ENCODE peak calls at places on chromosomes 16 and 17, in six cellular contexts. One of them, this sample, is unnamed.

GRCh38 chr17:41416478-41416877 is 7.9 kb downstream of the KRT37 start:
- DNase-seq in neural progenitor cell: no peak
- DNase-seq in uterus: no peak
- DNase-seq in body of pancreas: no peak
- DNase-seq in epithelial cell of esophagus: no peak
- DNase-seq in mesenchymal stem cell: peak; percentile 29
- DNase-seq in this sample: no peak

GRCh38 chr16:9372934-9373890 is 281.8 kb downstream of the HAPSTR1 start:
- DNase-seq in neural progenitor cell: peak; percentile 26
- DNase-seq in uterus: no peak
- DNase-seq in body of pancreas: no peak
- DNase-seq in epithelial cell of esophagus: no peak
- DNase-seq in mesenchymal stem cell: no peak
- DNase-seq in this sample: no peak

GRCh38 chr17:35073183-35073790 is 9.8 kb upstream of the RFFL start:
- DNase-seq in neural progenitor cell: no peak
- DNase-seq in uterus: no peak
- DNase-seq in body of pancreas: no peak
- DNase-seq in epithelial cell of esophagus: no peak
- DNase-seq in mesenchymal stem cell: no peak
- DNase-seq in this sample: no peak

GRCh38 chr16:9123871-9124270 is 32.4 kb downstream of the HAPSTR1 start:
- DNase-seq in neural progenitor cell: no peak
- DNase-seq in uterus: no peak
- DNase-seq in body of pancreas: peak; percentile 63
- DNase-seq in epithelial cell of esophagus: peak; percentile 86
- DNase-seq in mesenchymal stem cell: no peak
- DNase-seq in this sample: no peak

GRCh38 chr17:37097162-37097561 is 148.4 kb downstream of the AATF start:
- DNase-seq in neural progenitor cell: no peak
- DNase-seq in uterus: no peak
- DNase-seq in body of pancreas: no peak
- DNase-seq in epithelial cell of esophagus: no peak
- DNase-seq in mesenchymal stem cell: no peak
- DNase-seq in this sample: no peak

GRCh38 chr17:38584350-38584925 is 21.3 kb downstream of the SRCIN1 start:
- DNase-seq in neural progenitor cell: peak; percentile 75
- DNase-seq in uterus: peak; percentile 31
- DNase-seq in body of pancreas: peak; percentile 72
- DNase-seq in epithelial cell of esophagus: peak; percentile 75
- DNase-seq in mesenchymal stem cell: peak; percentile 38
- DNase-seq in this sample: no peak

GRCh38 chr16:18839555-18839954 is 38.2 kb upstream of the ARL6IP1 start:
- DNase-seq in neural progenitor cell: no peak
- DNase-seq in uterus: no peak
- DNase-seq in body of pancreas: no peak
- DNase-seq in epithelial cell of esophagus: peak; percentile 91
- DNase-seq in mesenchymal stem cell: no peak
- DNase-seq in this sample: no peak

GRCh38 chr17:7041607-7042506 is 2.0 kb downstream of the SLC16A11 start:
- DNase-seq in neural progenitor cell: peak; percentile 45
- DNase-seq in uterus: no peak
- DNase-seq in body of pancreas: no peak
- DNase-seq in epithelial cell of esophagus: no peak
- DNase-seq in mesenchymal stem cell: no peak
- DNase-seq in this sample: no peak

GRCh38 chr17:80080081-80080480 is 21.3 kb upstream of the GAA start:
- DNase-seq in neural progenitor cell: no peak
- DNase-seq in uterus: no peak
- DNase-seq in body of pancreas: no peak
- DNase-seq in epithelial cell of esophagus: no peak
- DNase-seq in mesenchymal stem cell: no peak
- DNase-seq in this sample: no peak

GRCh38 chr16:35431829-35432663 is 1972.6 kb downstream of the TP53TG3F start:
- DNase-seq in neural progenitor cell: no peak
- DNase-seq in uterus: no peak
- DNase-seq in body of pancreas: peak; percentile 15
- DNase-seq in epithelial cell of esophagus: peak; percentile 10
- DNase-seq in mesenchymal stem cell: no peak
- DNase-seq in this sample: no peak

GRCh38 chr17:2067048-2067452 is 12.1 kb downstream of the HIC1 start:
- DNase-seq in neural progenitor cell: no peak
- DNase-seq in uterus: no peak
- DNase-seq in body of pancreas: no peak
- DNase-seq in epithelial cell of esophagus: no peak
- DNase-seq in mesenchymal stem cell: peak; percentile 48
- DNase-seq in this sample: no peak

GRCh38 chr16:51465026-51465425 is 314.0 kb upstream of the SALL1 start:
- DNase-seq in neural progenitor cell: no peak
- DNase-seq in uterus: no peak
- DNase-seq in body of pancreas: no peak
- DNase-seq in epithelial cell of esophagus: no peak
- DNase-seq in mesenchymal stem cell: peak; percentile 81
- DNase-seq in this sample: no peak

GRCh38 chr16:27556471-27556870 is 6.5 kb downstream of the KATNIP start:
- DNase-seq in neural progenitor cell: no peak
- DNase-seq in uterus: no peak
- DNase-seq in body of pancreas: no peak
- DNase-seq in epithelial cell of esophagus: no peak
- DNase-seq in mesenchymal stem cell: no peak
- DNase-seq in this sample: no peak
- H3K4me3 ChIP-seq in neural progenitor cell: no peak overlapping the region
- H3K4me3 ChIP-seq in uterus: no peak overlapping the region
- H3K4me3 ChIP-seq in body of pancreas: no peak overlapping the region
- H3K4me3 ChIP-seq in epithelial cell of esophagus: no peak overlapping the region
- H3K4me3 ChIP-seq in mesenchymal stem cell: no peak overlapping the region
- H3K4me3 ChIP-seq in this sample: no peak overlapping the region

DNA sequence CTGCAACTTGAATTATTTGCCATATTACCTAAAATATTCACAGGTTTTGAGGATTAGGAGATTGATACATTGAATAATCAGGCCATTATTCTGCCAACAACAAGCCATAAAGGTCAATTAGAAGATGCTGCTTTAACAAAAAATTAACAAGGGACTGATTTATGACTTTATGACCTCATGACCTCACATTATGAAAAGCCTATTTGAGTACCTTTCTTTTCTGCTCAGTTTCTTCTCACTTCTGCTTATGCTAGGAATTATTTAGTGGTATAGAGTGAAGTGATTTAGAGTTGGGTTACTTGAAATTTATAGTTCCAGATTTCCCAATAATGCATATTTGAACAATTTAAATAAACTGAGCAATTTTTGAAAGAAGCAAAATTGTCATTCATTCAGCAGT is 121.6 kb downstream of the CHD9 start:
- DNase-seq in neural progenitor cell: no peak
- DNase-seq in uterus: no peak
- DNase-seq in body of pancreas: no peak
- DNase-seq in epithelial cell of esophagus: no peak
- DNase-seq in mesenchymal stem cell: no peak
- DNase-seq in this sample: no peak
- H3K4me3 ChIP-seq in neural progenitor cell: no peak overlapping the region
- H3K4me3 ChIP-seq in uterus: no peak overlapping the region
- H3K4me3 ChIP-seq in body of pancreas: no peak overlapping the region
- H3K4me3 ChIP-seq in epithelial cell of esophagus: no peak overlapping the region
- H3K4me3 ChIP-seq in mesenchymal stem cell: no peak overlapping the region
- H3K4me3 ChIP-seq in this sample: no peak overlapping the region

GRCh38 chr16:11682655-11683096 is 14.4 kb downstream of the SNN start:
- DNase-seq in neural progenitor cell: no peak
- DNase-seq in uterus: no peak
- DNase-seq in body of pancreas: no peak
- DNase-seq in epithelial cell of esophagus: peak; percentile 88
- DNase-seq in mesenchymal stem cell: peak; percentile 97
- DNase-seq in this sample: no peak

GRCh38 chr16:11681977-11682654 is 13.9 kb downstream of the SNN start:
- DNase-seq in neural progenitor cell: no peak
- DNase-seq in uterus: no peak
- DNase-seq in body of pancreas: no peak
- DNase-seq in epithelial cell of esophagus: no peak
- DNase-seq in mesenchymal stem cell: no peak
- DNase-seq in this sample: no peak

GRCh38 chr16:11683140-11683539 is 14.9 kb downstream of the SNN start:
- DNase-seq in neural progenitor cell: no peak
- DNase-seq in uterus: no peak
- DNase-seq in body of pancreas: no peak
- DNase-seq in epithelial cell of esophagus: no peak
- DNase-seq in mesenchymal stem cell: no peak
- DNase-seq in this sample: no peak

GRCh38 chr16:11679941-11680911 is 12.0 kb downstream of the SNN start:
- DNase-seq in neural progenitor cell: no peak
- DNase-seq in uterus: no peak
- DNase-seq in body of pancreas: no peak
- DNase-seq in epithelial cell of esophagus: no peak
- DNase-seq in mesenchymal stem cell: no peak
- DNase-seq in this sample: no peak

DNA sequence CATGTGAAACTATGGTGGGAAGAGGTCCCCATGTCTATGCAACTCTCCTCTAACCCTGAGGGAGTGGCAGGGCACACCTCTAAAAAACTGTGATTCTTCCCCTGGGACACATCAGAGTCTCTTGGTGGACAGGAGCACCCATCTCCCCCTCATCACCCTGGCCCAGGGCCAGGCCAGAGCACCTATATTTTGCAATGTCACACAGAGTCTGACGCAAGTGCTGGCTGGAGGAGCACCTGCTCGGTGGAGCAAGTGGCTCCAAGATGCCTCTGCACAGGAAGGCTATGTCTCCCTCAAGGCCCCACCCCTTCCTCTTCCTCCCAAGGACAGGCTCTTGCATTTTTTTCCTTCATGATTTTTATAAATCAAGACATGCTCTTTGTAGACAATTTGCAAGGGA is 13.3 kb downstream of the SNN start:
- DNase-seq in neural progenitor cell: no peak
- DNase-seq in uterus: no peak
- DNase-seq in body of pancreas: no peak
- DNase-seq in epithelial cell of esophagus: no peak
- DNase-seq in mesenchymal stem cell: no peak
- DNase-seq in this sample: no peak
- H3K4me3 ChIP-seq in neural progenitor cell: no peak overlapping the region
- H3K4me3 ChIP-seq in uterus: no peak overlapping the region
- H3K4me3 ChIP-seq in body of pancreas: no peak overlapping the region
- H3K4me3 ChIP-seq in epithelial cell of esophagus: no peak overlapping the region
- H3K4me3 ChIP-seq in mesenchymal stem cell: no peak overlapping the region
- H3K4me3 ChIP-seq in this sample: no peak overlapping the region

GRCh38 chr16:52570495-52571091 is 23.6 kb upstream of the TOX3 start:
- DNase-seq in neural progenitor cell: no peak
- DNase-seq in uterus: no peak
- DNase-seq in body of pancreas: no peak
- DNase-seq in epithelial cell of esophagus: no peak
- DNase-seq in mesenchymal stem cell: no peak
- DNase-seq in this sample: no peak
- H3K4me3 ChIP-seq in neural progenitor cell: no peak overlapping the region
- H3K4me3 ChIP-seq in uterus: no peak overlapping the region
- H3K4me3 ChIP-seq in body of pancreas: no peak overlapping the region
- H3K4me3 ChIP-seq in epithelial cell of esophagus: no peak overlapping the region
- H3K4me3 ChIP-seq in mesenchymal stem cell: no peak overlapping the region
- H3K4me3 ChIP-seq in this sample: no peak overlapping the region